ENCODE peak calls at places on chromosomes 7 and 10, in six cellular contexts. U is activated T-helper 2 cell treated with anti-CD3 and anti-CD28 coated beads, Interferon-gamma antibody, Interleukin-2, Interleukin-4, amounts not matched to agents 10 μg/mL and 5 μg/mL and 100 μg/mL, durations not matched to agents 14 hours and 24 hours and 36 hours; K is choroid plexus epithelial cell; C is H1; T is pancreas; D is activated naive CD8-positive, alpha-beta T cell treated with anti-CD3 and anti-CD28 coated beads, Interleukin-2, amount 10 ng/mL, durations not matched to agents 7 days and 5 days. G is an unnamed sample.
A peak's percentile ranks its signal among the peaks of the same experiment; 100 is the strongest.

GRCh38 chr7:139118803-139119485 is 9.4 kb upstream of the ZC3HAV1 start:
- DNase-seq in U (peak; percentile 60), K (peak; percentile 19), C (no peak), T (no peak), D (peak; percentile 52), G (no peak)

GRCh38 chr10:58027431-58027830 is 240.3 kb downstream of the IPMK start:
- DNase-seq in U (no peak), K (peak; percentile 41), C (no peak), T (no peak), D (no peak), G (no peak)

GRCh38 chr10:78196964-78197363 is 163.3 kb downstream of the RPS24 start:
- DNase-seq in U (no peak), K (peak; percentile 86), C (no peak), T (no peak), D (no peak), G (no peak)

GRCh38 chr7:90411510-90411909 is 8.2 kb downstream of the CLDN12 start:
- DNase-seq in U (no peak), K (no peak), C (no peak), T (no peak), D (no peak), G (no peak)

GRCh38 chr7:19161671-19162070 is 16.4 kb upstream of the FERD3L start:
- DNase-seq in U (no peak), K (peak; percentile 44), C (no peak), T (no peak), D (no peak), G (no peak)

GRCh38 chr10:131126321-131127121 is 185.0 kb downstream of the TCERG1L start:
- DNase-seq in U (no peak), K (no peak), C (no peak), T (peak; percentile 69), D (no peak), G (peak; percentile 7)

GRCh38 chr7:28536259-28536658 is 123.9 kb downstream of the CREB5 start:
- DNase-seq in U (no peak), K (peak; percentile 66), C (peak; percentile 52), T (no peak), D (no peak), G (no peak)

GRCh38 chr7:141231018-141231792 is 157.3 kb downstream of the TMEM178B start:
- DNase-seq in U (no peak), K (peak; percentile 64), C (no peak), T (no peak), D (no peak), G (no peak)

GRCh38 chr7:159036916-159037605 is 107.6 kb downstream of the VIPR2 start:
- DNase-seq in U (no peak), K (no peak), C (peak; percentile 49), T (no peak), D (no peak), G (no peak)

GRCh38 chr10:3248526-3249255 is 76.1 kb upstream of the PITRM1 start:
- DNase-seq in U (no peak), K (peak; percentile 88), C (no peak), T (no peak), D (no peak), G (no peak)

GRCh38 chr7:30562909-30563308 is 31.8 kb upstream of the GARS1 start:
- DNase-seq in U (no peak), K (peak; percentile 43), C (no peak), T (no peak), D (no peak), G (no peak)

GRCh38 chr7:113768256-113768847 is 150.5 kb downstream of the PPP1R3A start:
- DNase-seq in U (no peak), K (peak; percentile 50), C (no peak), T (no peak), D (no peak), G (no peak)

G was measured in DND-41.